ENCODE peak calls at places on chromosomes 11 and 22, in four cellular contexts. Y is A549, P is WTC11, X is HepG2. Q is an unnamed sample.

GRCh38 chr11:105202844-105203548 is 63.4 kb upstream of the CARD18 start:
- DNase-seq in X (peak), P (no peak), Y (no peak), Q (no peak)

GRCh38 chr11:69368119-69368880 is 74.3 kb downstream of the MYEOV start:
- DNase-seq in P (no peak), X (no peak), Y (no peak), Q (no peak)

GRCh38 chr11:68954970-68955958 is 25.5 kb downstream of the MRGPRD start:
- DNase-seq in P (no peak), X (no peak), Y (no peak), Q (peak)

GRCh38 chr11:131025020-131025419 is 108.7 kb upstream of the SNX19 start:
- DNase-seq in Y (peak), X (peak), P (peak), Q (peak)

GRCh38 chr11:26931248-26931631 is 62.7 kb upstream of the FIBIN start:
- DNase-seq in Y (no peak), X (no peak), P (no peak), Q (no peak)

GRCh38 chr11:15074206-15075161 is 1.1 kb downstream of the CALCB start:
- DNase-seq in X (peak), Y (peak), P (peak), Q (peak)

GRCh38 chr22:47328550-47329243 is 566.2 kb downstream of the TBC1D22A start:
- DNase-seq in P (no peak), X (peak), Y (peak), Q (peak)

GRCh38 chr22:38257650-38258246 is 15.1 kb downstream of the TMEM184B start:
- DNase-seq in P (no peak), X (no peak), Y (no peak), Q (no peak)

GRCh38 chr11:30960387-30960992 is 374.3 kb upstream of the MPPED2 start:
- DNase-seq in Y (peak), P (no peak), X (peak), Q (no peak)

GRCh38 chr11:70468256-70469230 is 70.2 kb downstream of the CTTN start:
- DNase-seq in X (no peak), P (no peak), Y (no peak), Q (peak)

GRCh38 chr11:119175493-119176077 is 7.1 kb downstream of the NLRX1 start:
- DNase-seq in X (no peak), Y (no peak), P (no peak), Q (peak)

GRCh38 chr11:20559523-20560300 is 39.7 kb upstream of the SLC6A5 start:
- DNase-seq in X (no peak), Y (no peak), P (no peak), Q (no peak)

GRCh38 chr11:130179396-130180306 is 20.1 kb downstream of the ST14 start:
- DNase-seq in P (no peak), Y (no peak), X (no peak), Q (no peak)

GRCh38 chr11:64156235-64157011 is 9.5 kb downstream of the MACROD1 start:
- DNase-seq in P (no peak), X (peak), Y (no peak), Q (no peak)

GRCh38 chr11:14015711-14016110 is 53.2 kb downstream of the SPON1 start:
- DNase-seq in P (no peak), Y (peak), X (peak), Q (no peak)

GRCh38 chr11:95297680-95298452 is 66.9 kb upstream of the SESN3 start:
- DNase-seq in P (no peak), Y (no peak), X (no peak), Q (no peak)

GRCh38 chr22:47200273-47201051 is 438.0 kb downstream of the TBC1D22A start:
- DNase-seq in P (no peak), X (no peak), Y (no peak), Q (no peak)

GRCh38 chr11:114775849-114776621 is 97.7 kb downstream of the NXPE2 start:
- DNase-seq in X (no peak), Y (no peak), P (no peak), Q (no peak)

GRCh38 chr22:20384171-20384570 is 9.8 kb upstream of the ZNF74 start:
- DNase-seq in P (no peak), Y (no peak), X (no peak), Q (no peak)

GRCh38 chr11:118168751-118169150 is 7.7 kb downstream of the SCN2B start:
- DNase-seq in Y (no peak), X (no peak), P (no peak), Q (no peak)

GRCh38 chr22:41338614-41339212 is 37.4 kb downstream of the ZC3H7B start:
- DNase-seq in Y (no peak), P (no peak), X (no peak), Q (no peak)

GRCh38 chr22:46068176-46068907 is 82.0 kb upstream of the PPARA start:
- DNase-seq in P (no peak), Y (no peak), X (no peak), Q (no peak)

GRCh38 chr11:44361883-44362282 is 51.9 kb upstream of the ALX4 start:
- DNase-seq in Y (no peak), P (peak), X (no peak), Q (no peak)

GRCh38 chr11:8008212-8008611 is 21.1 kb downstream of the EIF3F start:
- DNase-seq in X (no peak), P (no peak), Y (no peak), Q (no peak)

GRCh38 chr22:26395926-26396325 is 33.1 kb upstream of the ASPHD2 start:
- DNase-seq in P (no peak), X (no peak), Y (no peak), Q (no peak)

GRCh38 chr11:116829525-116830183 is at the start of gene APOC3:
- DNase-seq in Y (no peak), P (no peak), X (peak), Q (no peak)

GRCh38 chr22:20483771-20484170 is 11.8 kb downstream of the KLHL22 start:
- DNase-seq in Y (no peak), X (no peak), P (no peak), Q (no peak)

GRCh38 chr11:113675003-113675471 is 31.1 kb downstream of the TMPRSS5 start:
- DNase-seq in P (no peak), X (no peak), Y (no peak), Q (peak)

GRCh38 chr22:46945481-46945880 is 183.0 kb downstream of the TBC1D22A start:
- DNase-seq in P (no peak), X (no peak), Y (no peak), Q (no peak)

DNA sequence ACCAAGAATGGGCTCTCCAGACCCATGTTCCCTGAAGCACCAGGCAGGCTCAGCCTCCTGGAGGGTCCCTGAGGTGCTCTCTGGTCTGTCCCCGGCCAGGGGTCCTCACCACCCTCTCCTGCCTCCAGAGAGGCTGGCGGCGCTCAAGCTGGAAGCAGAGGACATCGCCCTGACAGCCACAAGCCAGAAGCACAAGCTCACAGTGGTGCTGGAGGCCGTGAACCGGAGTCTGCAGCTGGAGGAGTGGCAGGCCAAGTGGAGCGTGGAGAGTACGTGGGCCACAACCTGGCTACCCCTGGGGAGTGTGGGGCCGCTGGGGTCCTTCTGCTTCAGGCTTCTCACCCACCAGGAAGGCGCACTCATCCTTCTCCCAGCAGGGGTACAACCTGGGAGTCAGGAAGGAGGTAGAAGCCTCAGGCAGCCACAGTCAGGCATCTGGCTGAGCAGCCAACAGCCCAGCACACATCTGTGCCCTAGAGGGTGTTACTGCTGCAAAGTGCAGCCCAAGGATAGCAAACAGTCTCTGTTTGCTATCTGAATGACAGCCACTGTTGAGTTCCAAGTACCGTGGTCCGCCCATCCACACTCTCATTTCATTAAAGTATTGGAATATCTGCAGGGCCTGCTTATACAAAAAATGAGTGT is 8.4 kb downstream of the PARVG start:
- DNase-seq in X (no peak), P (no peak), Y (no peak), Q (no peak)
- TF ChIP-seq HMGXB4 in X (no peak), P (no peak), Y (no peak), Q (no peak)

GRCh38 chr22:49959782-49960158 is 802 bp upstream of the PIM3 start:
- DNase-seq in X (peak), P (no peak), Y (no peak), Q (no peak)
- TF ChIP-seq HMGXB4 in X (no peak), P (no peak), Y (no peak), Q (no peak)

GRCh38 chr11:65418431-65418680 is 4.2 kb upstream of the NEAT1 start:
- DNase-seq in Y (no peak), X (no peak), P (no peak), Q (peak)
- TF ChIP-seq HMGXB4 in Y (no peak), X (no peak), P (no peak), Q (no peak)

GRCh38 chr11:121907379-121907778 is 208.6 kb downstream of the BLID start:
- DNase-seq in Y (no peak), X (no peak), P (no peak), Q (no peak)

GRCh38 chr11:121904148-121904547 is 211.9 kb downstream of the BLID start:
- DNase-seq in P (no peak), Y (no peak), X (no peak), Q (no peak)

GRCh38 chr11:121914508-121914907 is 201.5 kb downstream of the BLID start:
- DNase-seq in X (no peak), Y (no peak), P (no peak), Q (no peak)

DNA sequence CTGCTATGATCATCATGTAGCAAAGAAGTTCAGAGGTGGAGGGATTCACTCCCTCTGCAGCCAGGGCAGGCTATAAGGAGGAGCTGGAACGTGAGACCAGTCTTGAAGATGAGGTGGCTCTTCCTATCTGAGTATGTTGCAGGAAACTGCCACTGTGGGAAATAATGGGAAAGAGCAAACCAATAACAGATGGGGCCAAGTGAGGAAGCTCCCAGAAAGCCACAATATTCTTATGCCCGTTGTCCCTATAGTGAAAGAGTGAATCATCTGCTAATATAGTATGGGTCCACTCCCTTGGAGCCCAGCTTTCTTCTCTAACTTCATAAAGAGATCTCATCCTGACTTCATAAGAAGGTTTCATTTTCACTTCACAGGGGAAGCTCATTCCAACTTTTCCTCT is 206.4 kb downstream of the BLID start:
- DNase-seq in P (no peak), X (no peak), Y (no peak), Q (no peak)
- TF ChIP-seq HMGXB4 in P (no peak), X (no peak), Y (no peak), Q (no peak)